ENCODE peak calls at places on chromosomes 7 and 10, in ten cellular contexts. W is A549, Z is right lobe of liver, S is IMR-90, F is retinal pigment epithelial cell, I is cardiac muscle cell, A is tibial nerve, T is astrocyte of the spinal cord, H is esophagus squamous epithelium, J is right atrium auricular region. X is an unnamed sample.
A peak's percentile ranks its signal among the peaks of the same experiment; 100 is the strongest.

GRCh38 chr10:60951272-60951724 is 7.3 kb upstream of the RHOBTB1 start:
- DNase-seq in T (no peak), H (no peak), S (peak; percentile 61), Z (no peak), W (no peak), A (no peak), I (no peak), F (peak; percentile 84), J (no peak), X (no peak)

GRCh38 chr10:124093076-124093773 is at the start of gene CHST15:
- DNase-seq in S (no peak), W (peak; percentile 75), A (no peak), J (peak; percentile 74), H (no peak), F (no peak), I (peak; percentile 59), Z (peak; percentile 61), T (peak; percentile 74), X (no peak)

GRCh38 chr10:69549959-69550358 is 23.3 kb downstream of the NEUROG3 start:
- DNase-seq in S (no peak), F (no peak), Z (no peak), H (no peak), I (no peak), J (no peak), A (no peak), W (no peak), T (peak; percentile 8), X (no peak)

GRCh38 chr10:125038637-125039036 is 96.7 kb downstream of the ZRANB1 start:
- DNase-seq in Z (peak; percentile 62), T (no peak), F (no peak), H (no peak), J (no peak), W (peak; percentile 62), A (no peak), S (no peak), I (peak; percentile 23), X (no peak)

GRCh38 chr10:113648478-113648877 is 15.4 kb downstream of the NRAP start:
- DNase-seq in F (peak; percentile 22), I (peak; percentile 49), H (no peak), S (no peak), J (no peak), T (peak; percentile 22), W (no peak), A (no peak), Z (no peak), X (no peak)

GRCh38 chr10:77619964-77620703 is 17.5 kb downstream of the KCNMA1 start:
- DNase-seq in I (no peak), Z (peak; percentile 60), T (no peak), F (no peak), J (no peak), A (no peak), H (no peak), W (no peak), S (no peak), X (no peak)

GRCh38 chr7:11716185-11716584 is 115.8 kb downstream of the THSD7A start:
- DNase-seq in Z (no peak), H (no peak), J (no peak), I (no peak), F (no peak), T (peak; percentile 68), A (no peak), S (no peak), W (peak; percentile 63), X (no peak)

GRCh38 chr7:138838166-138838565 is 40.2 kb upstream of the ATP6V0A4 start:
- DNase-seq in W (no peak), F (no peak), I (peak; percentile 44), S (no peak), H (no peak), T (no peak), J (no peak), A (no peak), Z (no peak), X (no peak)

GRCh38 chr10:45592432-45592831 is 80.1 kb downstream of the ZFAND4 start:
- DNase-seq in I (no peak), J (no peak), F (no peak), Z (no peak), A (no peak), H (no peak), S (no peak), T (no peak), W (no peak), X (no peak)

GRCh38 chr7:69757990-69758430 is 159.7 kb downstream of the AUTS2 start:
- DNase-seq in W (no peak), S (no peak), H (no peak), Z (no peak), F (no peak), A (no peak), T (no peak), I (no peak), J (no peak), X (no peak)

GRCh38 chr10:97771913-97772823 is at the start of gene SFRP5:
- DNase-seq in T (no peak), Z (no peak), A (no peak), F (no peak), S (no peak), W (no peak), H (no peak), J (no peak), I (peak; percentile 54), X (no peak)

GRCh38 chr7:158281441-158281840 is 306.2 kb downstream of the PTPRN2 start:
- DNase-seq in W (no peak), H (no peak), I (no peak), S (no peak), F (no peak), T (no peak), A (no peak), Z (no peak), J (no peak), X (no peak)

GRCh38 chr10:132209130-132209529 is 22.4 kb downstream of the DPYSL4 start:
- DNase-seq in A (no peak), S (peak; percentile 23), H (no peak), T (no peak), F (no peak), Z (peak; percentile 39), I (no peak), W (no peak), J (no peak), X (no peak)

GRCh38 chr7:140525741-140526140 is 46.4 kb upstream of the MKRN1 start:
- DNase-seq in F (no peak), I (no peak), Z (no peak), H (no peak), S (no peak), A (no peak), J (no peak), W (no peak), T (peak; percentile 79), X (peak; percentile 54)

GRCh38 chr10:42707229-42707628 is 68.9 kb upstream of the ZNF33B start:
- DNase-seq in T (no peak), J (no peak), W (no peak), I (no peak), Z (no peak), S (no peak), H (no peak), F (no peak), A (no peak), X (no peak)

GRCh38 chr7:115479448-115479847 is 551.1 kb downstream of the TFEC start:
- DNase-seq in Z (no peak), F (no peak), H (no peak), S (no peak), I (no peak), T (no peak), A (no peak), J (no peak), W (no peak), X (no peak)

GRCh38 chr7:6026011-6026819 is 5.0 kb upstream of the ANKRD61 start:
- DNase-seq in Z (peak; percentile 69), J (peak; percentile 72), H (peak; percentile 50), A (peak; percentile 36), F (no peak), T (peak; percentile 29), W (peak; percentile 56), S (peak; percentile 20), I (peak; percentile 40), X (peak; percentile 52)

GRCh38 chr10:97898429-97898828 is 48.8 kb downstream of the GOLGA7B start:
- DNase-seq in Z (no peak), A (no peak), H (no peak), J (no peak), S (no peak), F (no peak), T (no peak), W (no peak), I (no peak), X (no peak)

GRCh38 chr10:127977368-127978009 is 70.6 kb downstream of the PTPRE start:
- DNase-seq in J (peak; percentile 83), F (no peak), H (no peak), W (peak; percentile 5), T (peak; percentile 73), I (no peak), S (peak; percentile 44), Z (no peak), A (peak; percentile 51), X (no peak)

GRCh38 chr10:88243847-88244730 is 339.0 kb downstream of the RNLS start:
- DNase-seq in H (no peak), I (peak; percentile 51), F (no peak), Z (peak; percentile 89), T (peak; percentile 43), S (peak; percentile 87), W (no peak), J (peak; percentile 78), A (no peak), X (no peak)
- H3K4me3 ChIP-seq in H (no peak overlapping the region), I (no peak overlapping the region), F (no peak overlapping the region), Z (peak overlapping the region; percentile 38), T (no peak overlapping the region), S (no peak overlapping the region), W (no peak overlapping the region), J (no peak overlapping the region), A (no peak overlapping the region), X (no peak overlapping the region)

GRCh38 chr7:131471605-131472004 is 84.8 kb downstream of the PODXL start:
- DNase-seq in J (no peak), A (no peak), T (peak; percentile 40), I (no peak), Z (no peak), S (no peak), H (no peak), F (no peak), W (no peak), X (no peak)
- H3K4me3 ChIP-seq in J (no peak overlapping the region), A (no peak overlapping the region), T (no peak overlapping the region), I (no peak overlapping the region), Z (no peak overlapping the region), S (no peak overlapping the region), H (no peak overlapping the region), F (no peak overlapping the region), W (no peak overlapping the region), X (no peak overlapping the region)

DNA sequence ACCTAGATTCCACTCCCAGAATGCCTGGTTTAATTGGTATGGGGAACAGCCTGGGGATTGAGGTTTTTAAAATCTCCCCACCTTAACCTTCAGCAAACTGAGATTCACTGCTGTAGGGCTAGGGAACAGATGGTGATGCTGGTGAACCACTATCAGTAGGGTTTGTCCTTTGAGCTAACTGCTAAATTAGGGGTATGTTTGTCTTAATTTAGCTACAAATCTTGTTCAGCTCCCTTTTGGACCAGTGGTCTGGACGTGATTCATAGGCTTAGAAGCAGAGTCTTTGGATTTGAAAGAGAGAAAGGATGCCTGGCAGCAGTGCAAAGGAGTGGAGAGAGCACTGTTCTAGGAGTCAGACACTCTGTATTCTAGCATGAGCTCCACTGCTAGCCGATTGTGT is 2.8 kb downstream of the HDAC9 start:
- DNase-seq in I (no peak), T (no peak), Z (no peak), W (no peak), F (no peak), S (no peak), J (no peak), H (no peak), A (no peak), X (no peak)
- H3K4me3 ChIP-seq in I (peak overlapping the region; percentile 75), T (no peak overlapping the region), Z (no peak overlapping the region), W (no peak overlapping the region), F (no peak overlapping the region), S (no peak overlapping the region), J (no peak overlapping the region), H (no peak overlapping the region), A (no peak overlapping the region), X (no peak overlapping the region)

GRCh38 chr10:57221674-57222073 is 860.6 kb upstream of the ZWINT start:
- DNase-seq in T (no peak), H (no peak), I (no peak), Z (no peak), J (no peak), W (no peak), F (no peak), A (no peak), S (no peak), X (no peak)
- H3K4me3 ChIP-seq in T (no peak overlapping the region), H (no peak overlapping the region), I (no peak overlapping the region), Z (no peak overlapping the region), J (no peak overlapping the region), W (no peak overlapping the region), F (no peak overlapping the region), A (no peak overlapping the region), S (no peak overlapping the region), X (no peak overlapping the region)